ENCODE peak calls at places on chromosomes 7 and 10, in seven cellular contexts. R, E, L, P, N, S and B are unnamed samples.

GRCh38 chr10:110508806-110509544 is 11.3 kb downstream of the DUSP5 start:
- DNase-seq in P (no peak), E (no peak), L (no peak), R (no peak), S (no peak), N (no peak), B (no peak)

GRCh38 chr7:106625678-106626301 is 35.2 kb downstream of the CCDC71L start:
- DNase-seq in E (no peak), P (no peak), R (no peak), L (no peak), N (no peak), S (no peak), B (no peak)

GRCh38 chr7:141550694-141551079 is 523 bp upstream of the AGK start:
- DNase-seq in R (peak), S (no peak), N (peak), E (no peak), L (no peak), P (no peak), B (no peak)

GRCh38 chr10:124667425-124668130 is 76.6 kb downstream of the FAM53B start:
- DNase-seq in E (no peak), R (no peak), N (no peak), S (no peak), P (no peak), L (no peak), B (no peak)

GRCh38 chr7:116530107-116530820 is 5.4 kb downstream of the CAV1 start:
- DNase-seq in N (no peak), L (no peak), S (no peak), R (no peak), E (no peak), P (no peak), B (no peak)

GRCh38 chr10:74071151-74071550 is 73.2 kb downstream of the VCL start:
- DNase-seq in L (no peak), R (no peak), N (no peak), P (no peak), E (no peak), S (no peak), B (no peak)

GRCh38 chr7:12583922-12584321 is 13.4 kb downstream of the SCIN start:
- DNase-seq in N (no peak), S (no peak), P (no peak), R (no peak), L (no peak), E (no peak), B (no peak)

GRCh38 chr10:7948601-7949000 is 105.9 kb upstream of the GATA3 start:
- DNase-seq in E (no peak), R (no peak), L (no peak), N (no peak), P (no peak), S (no peak), B (no peak)

GRCh38 chr10:69474688-69475432 is 23.6 kb downstream of the TSPAN15 start:
- DNase-seq in P (no peak), E (no peak), R (no peak), N (no peak), L (no peak), S (no peak), B (no peak)

GRCh38 chr10:85621562-85621961 is 745.0 kb downstream of the GRID1 start:
- DNase-seq in R (no peak), P (no peak), S (no peak), N (no peak), L (no peak), E (no peak), B (no peak)

GRCh38 chr7:133310232-133310852 is 57.5 kb downstream of the EXOC4 start:
- DNase-seq in L (no peak), P (no peak), E (no peak), R (peak), S (no peak), N (no peak), B (no peak)

GRCh38 chr10:78977761-78978305 is 90.9 kb upstream of the ZMIZ1 start:
- DNase-seq in S (peak), E (no peak), R (peak), L (no peak), P (no peak), N (no peak), B (peak)
- H3K4me3 ChIP-seq in S (no peak), E (no peak), R (no peak), L (no peak), P (no peak), N (no peak), B (no peak)

GRCh38 chr10:100350914-100351485 is 4.0 kb downstream of the SCD start:
- DNase-seq in S (no peak), P (no peak), N (no peak), R (no peak), E (no peak), L (no peak), B (no peak)

GRCh38 chr10:100347568-100348195 is 649 bp downstream of the SCD start:
- DNase-seq in S (no peak), R (no peak), L (peak), N (no peak), E (no peak), P (peak), B (no peak)

GRCh38 chr10:100349087-100349486 is 2.1 kb downstream of the SCD start:
- DNase-seq in N (no peak), R (no peak), E (no peak), L (no peak), S (no peak), P (no peak), B (no peak)

GRCh38 chr10:100348389-100348927 is 1.4 kb downstream of the SCD start:
- DNase-seq in N (no peak), P (no peak), R (no peak), L (no peak), S (no peak), E (no peak), B (no peak)

DNA sequence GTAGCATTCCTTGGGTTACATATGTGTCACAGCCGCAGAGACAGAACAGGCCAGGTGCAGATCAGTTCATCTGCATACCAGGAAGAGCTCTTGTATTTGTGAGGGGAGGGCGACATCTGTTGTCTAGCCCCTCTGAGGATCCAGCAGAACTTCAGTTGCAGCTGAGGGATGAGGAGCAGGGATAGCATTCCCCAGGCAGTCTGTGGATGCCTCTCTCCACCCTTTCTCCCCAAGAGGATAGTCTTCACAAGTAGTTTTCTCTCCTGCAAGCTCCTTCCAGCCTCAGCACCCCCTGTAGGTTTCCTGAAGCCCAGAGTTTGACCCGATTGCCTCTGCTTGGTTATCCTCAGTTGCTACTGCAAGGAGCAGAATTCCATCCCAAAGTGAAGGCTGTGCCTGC is 2.6 kb downstream of the SCD start:
- DNase-seq in E (no peak), S (no peak), P (no peak), N (no peak), R (no peak), L (no peak), B (no peak)
- H3K27ac ChIP-seq in E (no peak), S (no peak), P (no peak), N (no peak), R (no peak), L (no peak), B (no peak)

DNA sequence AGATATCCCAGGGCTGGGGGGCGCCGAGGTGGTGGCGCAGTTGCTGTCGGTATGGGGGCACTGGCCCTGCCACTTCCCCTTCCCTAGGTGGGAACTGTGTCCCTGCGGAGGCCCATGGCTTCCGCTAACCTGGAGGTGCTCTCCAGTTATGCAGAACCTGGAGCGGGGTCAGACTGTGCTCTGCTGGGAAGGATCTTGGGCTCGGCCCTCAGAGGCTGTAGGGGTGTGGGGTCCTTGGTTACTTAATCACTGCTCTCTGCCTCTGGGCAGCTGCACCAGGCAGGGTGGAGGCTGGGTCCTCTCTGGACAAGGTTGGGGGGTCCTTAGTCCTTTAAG is 2.4 kb downstream of the BRI3 start:
- DNase-seq in R (no peak), P (no peak), S (no peak), L (no peak), N (no peak), E (no peak), B (no peak)
- H3K4me3 ChIP-seq in R (peak), P (peak), S (peak), L (no peak), N (peak), E (no peak), B (peak)

GRCh38 chr7:875051-875450 is 1.3 kb upstream of the GET4 start:
- DNase-seq in R (no peak), S (no peak), P (no peak), N (no peak), E (no peak), L (peak), B (no peak)

GRCh38 chr7:876077-876971 is at the start of gene GET4:
- DNase-seq in P (peak), L (peak), S (peak), E (peak), N (peak), R (peak), B (peak)

GRCh38 chr7:875476-876076 is 778 bp upstream of the GET4 start:
- DNase-seq in L (no peak), S (no peak), E (no peak), R (peak), N (no peak), P (peak), B (no peak)

GRCh38 chr7:877312-878232 is 1.2 kb downstream of the GET4 start:
- DNase-seq in R (peak), N (peak), L (peak), E (no peak), S (peak), P (peak), B (peak)

DNA sequence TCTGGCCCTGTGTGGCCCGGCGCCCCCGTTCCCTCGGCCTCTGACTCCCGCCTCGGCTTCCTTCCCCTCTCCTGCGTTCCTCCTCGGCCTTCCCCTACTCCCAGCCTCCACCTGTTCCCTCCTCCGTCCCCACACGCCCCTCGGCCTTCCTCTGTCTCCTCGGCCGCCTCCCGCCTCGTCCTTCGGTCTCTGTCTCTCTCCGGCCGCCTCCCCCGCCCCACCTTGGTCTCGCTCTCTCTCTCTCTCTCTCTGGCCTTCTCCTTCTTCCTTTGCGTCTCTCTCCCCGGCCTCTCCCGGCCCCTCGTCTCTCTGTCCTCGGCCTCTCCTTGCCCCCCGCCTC is 588 bp downstream of the GET4 start:
- DNase-seq in L (no peak), P (no peak), E (peak), N (no peak), S (no peak), R (no peak), B (no peak)
- H3K27ac ChIP-seq in L (peak), P (peak), E (no peak), N (peak), S (peak), R (peak), B (peak)

GRCh38 chr7:129959480-129960332 is 6.9 kb upstream of the UBE2H start:
- DNase-seq in N (no peak), S (no peak), E (no peak), R (no peak), L (no peak), P (no peak), B (no peak)
- H3K4me3 ChIP-seq in N (no peak), S (no peak), E (no peak), R (no peak), L (no peak), P (no peak), B (no peak)